ENCODE peak calls at places on chromosome 22, in seven cellular contexts. One of them, this sample, is unnamed.

GRCh38 chr22:32030508-32031247 is 12.4 kb upstream of the SLC5A1 start:
- DNase-seq in trophoblast cell: peak
- DNase-seq in H9: no peak
- DNase-seq in IMR-90: no peak
- DNase-seq in mesendoderm: no peak
- DNase-seq in neuronal stem cell: no peak
- DNase-seq in mesenchymal stem cell: no peak
- DNase-seq in this sample: no peak

GRCh38 chr22:17785185-17786184 is 11.2 kb upstream of the BID start:
- DNase-seq in H9: peak
- DNase-seq in mesenchymal stem cell: peak
- DNase-seq in IMR-90: no peak
- DNase-seq in trophoblast cell: peak
- DNase-seq in neuronal stem cell: no peak
- DNase-seq in mesendoderm: peak
- DNase-seq in this sample: peak

GRCh38 chr22:20156611-20157415 is 6.0 kb upstream of the CCDC188 start:
- DNase-seq in IMR-90: peak
- DNase-seq in mesenchymal stem cell: peak
- DNase-seq in neuronal stem cell: peak
- DNase-seq in mesendoderm: peak
- DNase-seq in trophoblast cell: peak
- DNase-seq in H9: peak
- DNase-seq in this sample: peak

GRCh38 chr22:45516923-45517675 is 14.4 kb downstream of the FBLN1 start:
- DNase-seq in mesendoderm: peak
- DNase-seq in neuronal stem cell: no peak
- DNase-seq in mesenchymal stem cell: peak
- DNase-seq in IMR-90: peak
- DNase-seq in H9: no peak
- DNase-seq in trophoblast cell: peak
- DNase-seq in this sample: no peak

GRCh38 chr22:32932176-32932575 is 126.0 kb downstream of the SYN3 start:
- DNase-seq in H9: no peak
- DNase-seq in IMR-90: peak
- DNase-seq in trophoblast cell: peak
- DNase-seq in mesenchymal stem cell: peak
- DNase-seq in mesendoderm: peak
- DNase-seq in neuronal stem cell: no peak
- DNase-seq in this sample: no peak

GRCh38 chr22:35378547-35379078 is 2.3 kb upstream of the HMOX1 start:
- DNase-seq in mesenchymal stem cell: no peak
- DNase-seq in neuronal stem cell: no peak
- DNase-seq in H9: no peak
- DNase-seq in mesendoderm: peak
- DNase-seq in IMR-90: no peak
- DNase-seq in trophoblast cell: peak
- DNase-seq in this sample: no peak

GRCh38 chr22:19879248-19879575 is 24.5 kb upstream of the GNB1L start:
- DNase-seq in neuronal stem cell: no peak
- DNase-seq in IMR-90: no peak
- DNase-seq in trophoblast cell: no peak
- DNase-seq in mesenchymal stem cell: no peak
- DNase-seq in H9: peak
- DNase-seq in mesendoderm: no peak
- DNase-seq in this sample: no peak

GRCh38 chr22:33842421-33843094 is 77.7 kb downstream of the LARGE1 start:
- DNase-seq in mesenchymal stem cell: no peak
- DNase-seq in H9: no peak
- DNase-seq in IMR-90: no peak
- DNase-seq in mesendoderm: no peak
- DNase-seq in trophoblast cell: no peak
- DNase-seq in neuronal stem cell: no peak
- DNase-seq in this sample: no peak

GRCh38 chr22:18029686-18030267 is 5.4 kb upstream of the MICAL3 start:
- DNase-seq in H9: no peak
- DNase-seq in neuronal stem cell: no peak
- DNase-seq in mesenchymal stem cell: no peak
- DNase-seq in IMR-90: no peak
- DNase-seq in trophoblast cell: no peak
- DNase-seq in mesendoderm: no peak
- DNase-seq in this sample: no peak

GRCh38 chr22:46436595-46437163 is 100.7 kb downstream of the CELSR1 start:
- DNase-seq in H9: no peak
- DNase-seq in mesenchymal stem cell: no peak
- DNase-seq in neuronal stem cell: no peak
- DNase-seq in IMR-90: peak
- DNase-seq in trophoblast cell: no peak
- DNase-seq in mesendoderm: no peak
- DNase-seq in this sample: no peak

GRCh38 chr22:21866821-21867527 is 471 bp downstream of the MAPK1 start:
- DNase-seq in H9: no peak
- DNase-seq in IMR-90: no peak
- DNase-seq in mesendoderm: peak
- DNase-seq in mesenchymal stem cell: no peak
- DNase-seq in neuronal stem cell: peak
- DNase-seq in trophoblast cell: peak
- DNase-seq in this sample: peak

GRCh38 chr22:36658900-36659299 is 44.7 kb downstream of the CACNG2 start:
- DNase-seq in mesenchymal stem cell: no peak
- DNase-seq in neuronal stem cell: no peak
- DNase-seq in H9: no peak
- DNase-seq in trophoblast cell: no peak
- DNase-seq in mesendoderm: no peak
- DNase-seq in IMR-90: no peak
- DNase-seq in this sample: no peak
- H3K23ac ChIP-seq in mesenchymal stem cell: no peak
- H3K23ac ChIP-seq in neuronal stem cell: no peak
- H3K23ac ChIP-seq in H9: no peak
- H3K23ac ChIP-seq in trophoblast cell: no peak
- H3K23ac ChIP-seq in mesendoderm: no peak
- H3K23ac ChIP-seq in IMR-90: no peak
- H3K23ac ChIP-seq in this sample: no peak

GRCh38 chr22:43978558-43978957 is 23.3 kb downstream of the SAMM50 start:
- DNase-seq in IMR-90: no peak
- DNase-seq in neuronal stem cell: no peak
- DNase-seq in trophoblast cell: no peak
- DNase-seq in mesendoderm: no peak
- DNase-seq in H9: no peak
- DNase-seq in mesenchymal stem cell: no peak
- DNase-seq in this sample: no peak

GRCh38 chr22:43976861-43977795 is 21.9 kb downstream of the SAMM50 start:
- DNase-seq in mesendoderm: no peak
- DNase-seq in mesenchymal stem cell: no peak
- DNase-seq in trophoblast cell: no peak
- DNase-seq in neuronal stem cell: no peak
- DNase-seq in IMR-90: no peak
- DNase-seq in H9: no peak
- DNase-seq in this sample: no peak

GRCh38 chr22:43980579-43980978 is 25.3 kb downstream of the SAMM50 start:
- DNase-seq in IMR-90: no peak
- DNase-seq in mesenchymal stem cell: no peak
- DNase-seq in H9: no peak
- DNase-seq in trophoblast cell: no peak
- DNase-seq in mesendoderm: no peak
- DNase-seq in neuronal stem cell: no peak
- DNase-seq in this sample: no peak

GRCh38 chr22:43983808-43984207 is 28.6 kb downstream of the SAMM50 start:
- DNase-seq in IMR-90: no peak
- DNase-seq in H9: no peak
- DNase-seq in trophoblast cell: no peak
- DNase-seq in mesendoderm: no peak
- DNase-seq in mesenchymal stem cell: no peak
- DNase-seq in neuronal stem cell: no peak
- DNase-seq in this sample: no peak

DNA sequence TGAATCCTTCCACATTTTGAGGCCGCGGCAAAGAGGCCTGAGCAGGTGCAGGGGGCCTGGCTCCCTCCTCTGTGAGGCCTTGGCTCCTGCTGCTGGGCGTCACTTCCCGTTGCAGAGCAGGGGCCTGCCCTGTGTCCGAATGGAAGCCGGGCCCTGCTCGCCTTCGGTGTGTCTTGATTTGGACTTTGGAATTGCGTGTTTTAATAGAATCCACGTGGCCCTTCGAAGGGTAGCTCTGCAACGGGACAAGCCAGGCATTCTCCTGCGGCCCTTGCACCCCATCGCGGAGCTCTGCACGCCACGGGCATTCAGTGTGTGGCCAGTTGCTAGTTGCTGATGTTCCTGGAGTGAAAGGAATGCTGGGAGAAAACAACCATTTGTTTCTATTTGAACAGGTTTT is 25.8 kb downstream of the SAMM50 start:
- DNase-seq in mesenchymal stem cell: no peak
- DNase-seq in neuronal stem cell: no peak
- DNase-seq in IMR-90: no peak
- DNase-seq in H9: no peak
- DNase-seq in mesendoderm: no peak
- DNase-seq in trophoblast cell: no peak
- DNase-seq in this sample: no peak
- H3K23ac ChIP-seq in mesenchymal stem cell: no peak
- H3K23ac ChIP-seq in neuronal stem cell: peak
- H3K23ac ChIP-seq in IMR-90: no peak
- H3K23ac ChIP-seq in H9: no peak
- H3K23ac ChIP-seq in mesendoderm: no peak
- H3K23ac ChIP-seq in trophoblast cell: no peak
- H3K23ac ChIP-seq in this sample: no peak

GRCh38 chr22:37053310-37054077 is 2.0 kb downstream of the KCTD17 start:
- DNase-seq in IMR-90: no peak
- DNase-seq in mesenchymal stem cell: no peak
- DNase-seq in neuronal stem cell: no peak
- DNase-seq in mesendoderm: no peak
- DNase-seq in trophoblast cell: no peak
- DNase-seq in H9: no peak
- DNase-seq in this sample: no peak

GRCh38 chr22:37049224-37049623 is 2.3 kb upstream of the KCTD17 start:
- DNase-seq in IMR-90: no peak
- DNase-seq in H9: no peak
- DNase-seq in neuronal stem cell: no peak
- DNase-seq in trophoblast cell: no peak
- DNase-seq in mesendoderm: no peak
- DNase-seq in mesenchymal stem cell: no peak
- DNase-seq in this sample: no peak

GRCh38 chr22:37051629-37052385 is at the start of gene KCTD17:
- DNase-seq in trophoblast cell: peak
- DNase-seq in IMR-90: peak
- DNase-seq in mesenchymal stem cell: peak
- DNase-seq in H9: peak
- DNase-seq in neuronal stem cell: peak
- DNase-seq in mesendoderm: peak
- DNase-seq in this sample: peak

GRCh38 chr22:37052386-37053309 is 1.1 kb downstream of the KCTD17 start:
- DNase-seq in trophoblast cell: no peak
- DNase-seq in mesenchymal stem cell: no peak
- DNase-seq in H9: no peak
- DNase-seq in neuronal stem cell: no peak
- DNase-seq in IMR-90: no peak
- DNase-seq in mesendoderm: no peak
- DNase-seq in this sample: no peak

GRCh38 chr22:37050913-37051628 is 471 bp upstream of the KCTD17 start:
- DNase-seq in trophoblast cell: peak
- DNase-seq in neuronal stem cell: peak
- DNase-seq in IMR-90: no peak
- DNase-seq in mesendoderm: no peak
- DNase-seq in mesenchymal stem cell: no peak
- DNase-seq in H9: no peak
- DNase-seq in this sample: no peak
- H3K23ac ChIP-seq in trophoblast cell: no peak
- H3K23ac ChIP-seq in neuronal stem cell: no peak
- H3K23ac ChIP-seq in IMR-90: no peak
- H3K23ac ChIP-seq in mesendoderm: no peak
- H3K23ac ChIP-seq in mesenchymal stem cell: no peak
- H3K23ac ChIP-seq in H9: no peak
- H3K23ac ChIP-seq in this sample: no peak

DNA sequence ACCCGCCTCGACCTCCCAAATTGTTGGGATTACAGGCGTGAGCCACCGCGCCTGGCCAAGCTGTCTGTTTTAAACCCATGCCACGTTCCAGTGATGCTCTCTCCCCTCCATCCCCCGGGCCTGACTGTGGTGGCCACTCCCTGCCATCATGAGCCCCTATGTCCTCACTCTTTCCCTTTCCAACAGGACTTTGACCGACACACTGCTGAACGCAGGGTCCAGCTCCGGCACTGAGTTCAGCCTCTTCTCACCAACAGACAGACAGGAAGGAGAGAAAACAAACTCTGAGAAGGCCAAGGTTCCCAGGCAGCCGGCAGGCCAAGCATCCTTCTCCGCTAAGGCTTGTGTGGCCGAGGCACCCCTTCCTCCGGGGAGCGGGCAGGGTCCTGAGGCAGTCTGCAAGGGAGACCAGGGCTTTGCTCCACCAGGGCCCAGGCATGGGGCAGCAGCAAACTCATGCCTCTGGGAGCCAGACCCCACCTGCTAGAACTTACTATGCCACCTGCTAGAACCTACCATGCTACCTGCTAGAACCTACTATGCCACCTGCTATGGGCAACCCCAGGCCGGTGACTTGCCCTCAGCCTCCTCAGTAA is 152.7 kb downstream of the CRYBB2 start:
- DNase-seq in trophoblast cell: no peak
- DNase-seq in H9: no peak
- DNase-seq in mesenchymal stem cell: no peak
- DNase-seq in neuronal stem cell: no peak
- DNase-seq in IMR-90: no peak
- DNase-seq in mesendoderm: no peak
- DNase-seq in this sample: no peak
- H3K23ac ChIP-seq in trophoblast cell: no peak
- H3K23ac ChIP-seq in H9: no peak
- H3K23ac ChIP-seq in mesenchymal stem cell: no peak
- H3K23ac ChIP-seq in neuronal stem cell: no peak
- H3K23ac ChIP-seq in IMR-90: no peak
- H3K23ac ChIP-seq in mesendoderm: no peak
- H3K23ac ChIP-seq in this sample: no peak

DNA sequence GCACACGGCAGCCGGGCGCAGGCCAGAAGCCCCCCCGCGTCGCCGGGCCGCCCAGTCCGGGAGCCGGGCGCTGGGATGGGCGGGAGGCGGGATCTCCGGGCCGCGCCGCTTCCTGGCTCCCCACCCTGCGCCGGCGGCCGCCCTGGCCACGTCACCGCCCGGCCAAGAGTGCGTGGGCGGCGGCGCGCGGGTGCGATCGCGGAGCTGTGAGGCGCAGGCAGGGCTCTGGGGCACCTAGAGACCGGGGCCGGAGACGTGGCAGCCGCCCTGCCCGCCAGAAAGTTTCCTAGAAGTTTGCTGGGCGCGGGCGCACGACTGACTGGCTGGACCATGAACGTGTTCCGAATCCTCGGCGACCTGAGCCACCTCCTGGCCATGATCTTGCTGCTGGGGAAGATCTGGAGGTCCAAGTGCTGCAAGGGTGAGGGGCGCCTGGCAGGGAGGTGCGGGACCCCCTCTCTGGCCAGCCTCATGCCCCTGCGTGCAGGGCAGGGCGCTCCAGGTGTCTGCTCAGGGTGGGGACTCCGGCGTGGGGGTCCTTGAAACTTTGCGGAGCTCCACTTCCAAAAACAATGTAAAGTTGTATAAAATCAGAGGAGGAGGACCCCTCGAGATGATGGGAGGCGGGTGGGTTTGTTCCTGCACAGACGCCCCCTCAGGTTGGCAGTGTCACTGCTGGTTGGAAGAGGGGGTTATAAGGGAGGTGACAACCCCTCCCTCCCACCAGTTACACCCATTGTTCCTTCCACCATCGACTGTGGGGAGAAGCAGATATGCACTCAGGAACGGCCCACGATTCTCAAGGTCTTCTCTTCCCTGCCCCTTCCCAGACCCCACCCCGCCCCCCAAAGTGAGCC is at the start of gene KDELR3:
- DNase-seq in mesendoderm: peak
- DNase-seq in neuronal stem cell: no peak
- DNase-seq in mesenchymal stem cell: peak
- DNase-seq in IMR-90: peak
- DNase-seq in trophoblast cell: peak
- DNase-seq in H9: no peak
- DNase-seq in this sample: no peak
- H3K23ac ChIP-seq in mesendoderm: peak
- H3K23ac ChIP-seq in neuronal stem cell: peak
- H3K23ac ChIP-seq in mesenchymal stem cell: peak
- H3K23ac ChIP-seq in IMR-90: peak
- H3K23ac ChIP-seq in trophoblast cell: no peak
- H3K23ac ChIP-seq in H9: no peak
- H3K23ac ChIP-seq in this sample: no peak

This sample was measured in H1.